ENCODE peak calls at places on chromosomes 1 and 21, in nine cellular contexts. K is cardiac muscle cell, E is heart right ventricle, H is pancreas, P is psoas muscle, A is kidney epithelial cell, B is PC-3, M is AG04449, U is cardiac fibroblast. J is an unnamed sample.

GRCh38 chr1:76835203-76835602 is 32.1 kb upstream of the ST6GALNAC5 start:
- DNase-seq in K (peak), E (no peak), H (no peak), P (no peak), A (peak), B (peak), M (no peak), U (no peak), J (peak)

GRCh38 chr1:212465311-212465710 is 32.6 kb downstream of the NENF start:
- DNase-seq in K (no peak), E (no peak), H (no peak), P (no peak), A (no peak), B (no peak), M (no peak), U (no peak), J (no peak)

GRCh38 chr1:4602536-4603316 is 51.7 kb upstream of the AJAP1 start:
- DNase-seq in K (no peak), E (no peak), H (no peak), P (no peak), A (no peak), B (no peak), M (no peak), U (no peak), J (no peak)

GRCh38 chr1:236916131-236916800 is 88.0 kb downstream of the MT1HL1 start:
- DNase-seq in K (no peak), E (no peak), H (no peak), P (no peak), A (no peak), B (no peak), M (no peak), U (peak), J (no peak)

GRCh38 chr1:164605254-164606091 is 46.5 kb downstream of the PBX1 start:
- DNase-seq in K (no peak), E (no peak), H (no peak), P (no peak), A (no peak), B (no peak), M (no peak), U (no peak), J (no peak)

GRCh38 chr1:21899972-21900371 is 37.1 kb downstream of the HSPG2 start:
- DNase-seq in K (peak), E (peak), H (no peak), P (no peak), A (no peak), B (no peak), M (no peak), U (peak), J (no peak)

GRCh38 chr1:2422523-2422922 is 10.2 kb upstream of the PEX10 start:
- DNase-seq in K (no peak), E (no peak), H (no peak), P (no peak), A (no peak), B (no peak), M (no peak), U (no peak), J (no peak)

GRCh38 chr1:169048043-169048442 is 58.4 kb upstream of the ATP1B1 start:
- DNase-seq in K (no peak), E (no peak), H (no peak), P (no peak), A (no peak), B (no peak), M (no peak), U (no peak), J (no peak)

GRCh38 chr1:111882986-111883560 is 106.4 kb downstream of the KCND3 start:
- DNase-seq in K (no peak), E (no peak), H (no peak), P (no peak), A (no peak), B (no peak), M (no peak), U (no peak), J (no peak)

GRCh38 chr1:170664283-170664827 is 424 bp downstream of the PRRX1 start:
- DNase-seq in K (no peak), E (peak), H (peak), P (peak), A (no peak), B (no peak), M (no peak), U (peak), J (no peak)

GRCh38 chr1:221192055-221192454 is 312.8 kb downstream of the HLX start:
- DNase-seq in K (no peak), E (no peak), H (no peak), P (no peak), A (no peak), B (no peak), M (no peak), U (no peak), J (no peak)

GRCh38 chr1:244214009-244214967 is 163.2 kb downstream of the ZBTB18 start:
- DNase-seq in K (peak), E (no peak), H (no peak), P (peak), A (peak), B (peak), M (peak), U (peak), J (peak)

GRCh38 chr21:41820384-41821080 is 53.7 kb upstream of the RIPK4 start:
- DNase-seq in K (no peak), E (no peak), H (no peak), P (no peak), A (no peak), B (no peak), M (no peak), U (no peak), J (no peak)

GRCh38 chr1:233514946-233515391 is 98.9 kb upstream of the KCNK1 start:
- DNase-seq in K (no peak), E (no peak), H (no peak), P (no peak), A (no peak), B (no peak), M (no peak), U (no peak), J (no peak)

GRCh38 chr1:172252296-172252695 is 168.2 kb upstream of the C1orf105 start:
- DNase-seq in K (no peak), E (no peak), H (no peak), P (no peak), A (no peak), B (no peak), M (no peak), U (peak), J (no peak)

GRCh38 chr1:226135059-226135651 is 51.4 kb downstream of the ACBD3 start:
- DNase-seq in K (peak), E (no peak), H (peak), P (no peak), A (no peak), B (no peak), M (no peak), U (peak), J (no peak)

GRCh38 chr21:15023782-15024181 is 41.0 kb downstream of the NRIP1 start:
- DNase-seq in K (no peak), E (no peak), H (no peak), P (no peak), A (no peak), B (no peak), M (no peak), U (no peak), J (no peak)

GRCh38 chr21:43273708-43274021 is 104.9 kb downstream of the CRYAA start:
- DNase-seq in K (no peak), E (no peak), H (no peak), P (peak), A (no peak), B (no peak), M (no peak), U (no peak), J (no peak)

GRCh38 chr1:206482611-206483010 is 12.3 kb downstream of the IKBKE start:
- DNase-seq in K (no peak), E (no peak), H (no peak), P (no peak), A (no peak), B (no peak), M (no peak), U (no peak), J (no peak)

GRCh38 chr1:227316941-227317540 is 1.3 kb downstream of the CDC42BPA start:
- DNase-seq in K (peak), E (no peak), H (no peak), P (no peak), A (no peak), B (peak), M (no peak), U (peak), J (no peak)

GRCh38 chr1:184027751-184028682 is 9.5 kb downstream of the COLGALT2 start:
- DNase-seq in K (peak), E (no peak), H (no peak), P (no peak), A (no peak), B (no peak), M (no peak), U (no peak), J (no peak)

GRCh38 chr21:46063227-46063626 is 34.7 kb upstream of the COL6A2 start:
- DNase-seq in K (no peak), E (no peak), H (no peak), P (no peak), A (no peak), B (no peak), M (no peak), U (peak), J (no peak)

GRCh38 chr1:31712041-31712440 is 8.2 kb upstream of the COL16A1 start:
- DNase-seq in K (peak), E (no peak), H (no peak), P (no peak), A (no peak), B (no peak), M (no peak), U (no peak), J (no peak)

GRCh38 chr1:109373051-109373593 is 24.6 kb downstream of the SORT1 start:
- DNase-seq in K (no peak), E (no peak), H (no peak), P (no peak), A (no peak), B (no peak), M (no peak), U (no peak), J (no peak)

GRCh38 chr1:17771014-17771413 is 15.9 kb downstream of the ACTL8 start:
- DNase-seq in K (no peak), E (no peak), H (no peak), P (no peak), A (no peak), B (no peak), M (no peak), U (no peak), J (no peak)

GRCh38 chr1:101288491-101288944 is 51.7 kb downstream of the S1PR1 start:
- DNase-seq in K (peak), E (peak), H (peak), P (peak), A (no peak), B (peak), M (peak), U (peak), J (peak)

GRCh38 chr1:169085911-169086310 is 20.6 kb upstream of the ATP1B1 start:
- DNase-seq in K (no peak), E (no peak), H (no peak), P (no peak), A (no peak), B (no peak), M (no peak), U (no peak), J (no peak)

GRCh38 chr1:41495171-41495948 is 10.9 kb upstream of the EDN2 start:
- DNase-seq in K (peak), E (no peak), H (no peak), P (no peak), A (no peak), B (peak), M (no peak), U (peak), J (no peak)

GRCh38 chr1:219039018-219039740 is 134.5 kb upstream of the LYPLAL1 start:
- DNase-seq in K (no peak), E (no peak), H (no peak), P (no peak), A (no peak), B (no peak), M (no peak), U (no peak), J (no peak)

GRCh38 chr1:216222302-216222701 is 200.9 kb downstream of the USH2A start:
- DNase-seq in K (no peak), E (no peak), H (no peak), P (no peak), A (no peak), B (no peak), M (no peak), U (no peak), J (no peak)

GRCh38 chr1:20956272-20956671 is 169.2 kb upstream of the HP1BP3 start:
- DNase-seq in K (no peak), E (no peak), H (no peak), P (no peak), A (no peak), B (no peak), M (no peak), U (peak), J (no peak)

DNA sequence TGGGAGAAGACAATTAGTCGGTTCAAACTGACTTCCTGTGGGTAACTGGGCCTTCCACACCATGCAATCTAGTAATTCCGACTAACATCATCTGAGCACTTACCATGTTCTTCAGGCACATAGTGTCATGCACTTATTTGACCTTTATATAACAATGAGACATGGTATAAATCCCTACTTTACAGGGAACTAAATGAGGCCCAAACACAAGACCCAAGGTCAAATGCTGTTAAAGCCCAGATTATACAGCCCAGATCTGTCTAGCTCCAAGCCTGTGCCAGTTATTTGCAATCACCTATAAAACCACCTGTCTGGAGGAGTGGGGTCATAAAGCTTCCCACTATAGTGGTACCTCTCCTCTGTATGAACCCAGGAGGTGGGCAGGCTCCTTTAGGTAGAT is 40.8 kb downstream of the JAK1 start:
- DNase-seq in K (no peak), E (no peak), H (no peak), P (no peak), A (no peak), B (no peak), M (no peak), U (no peak), J (no peak)
- H3K4me3 ChIP-seq in K (no peak), E (no peak), H (no peak), P (no peak), A (no peak), B (no peak), M (no peak), U (no peak), J (no peak)

DNA sequence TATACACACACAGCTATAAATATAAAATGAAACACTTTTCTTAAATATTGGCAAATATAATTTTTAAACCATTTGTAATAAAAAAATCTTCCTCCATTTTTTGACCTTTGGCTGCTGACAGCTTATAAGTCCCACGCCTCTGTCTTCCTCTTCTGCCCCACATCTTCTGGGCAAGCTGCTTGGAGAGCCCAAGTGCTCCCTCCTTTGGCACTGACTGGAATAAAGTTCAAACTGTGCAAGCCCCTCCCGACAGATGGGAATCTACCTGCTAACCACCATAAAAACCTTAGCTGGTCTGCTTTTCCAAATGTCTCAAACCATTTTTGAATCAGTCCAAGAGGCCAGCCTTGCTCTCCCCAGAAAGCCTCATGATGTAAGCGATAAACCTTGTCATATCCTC is 99.7 kb downstream of the SNX7 start:
- DNase-seq in K (no peak), E (no peak), H (no peak), P (no peak), A (no peak), B (peak), M (no peak), U (peak), J (no peak)
- TF ChIP-seq CTCF in K (no peak), E (no peak), H (no peak), P (no peak), A (no peak), B (peak), M (no peak), U (no peak), J (peak)

GRCh38 chr1:167333114-167333513 is 112.4 kb downstream of the POU2F1 start:
- DNase-seq in K (no peak), E (no peak), H (no peak), P (no peak), A (no peak), B (no peak), M (no peak), U (no peak), J (no peak)

GRCh38 chr1:167330601-167331293 is 110.1 kb downstream of the POU2F1 start:
- DNase-seq in K (no peak), E (no peak), H (no peak), P (no peak), A (no peak), B (no peak), M (no peak), U (no peak), J (no peak)

GRCh38 chr1:167333703-167334102 is 113.0 kb downstream of the POU2F1 start:
- DNase-seq in K (no peak), E (no peak), H (no peak), P (no peak), A (no peak), B (no peak), M (no peak), U (no peak), J (no peak)

GRCh38 chr1:167331650-167332049 is 111.0 kb downstream of the POU2F1 start:
- DNase-seq in K (no peak), E (no peak), H (no peak), P (no peak), A (no peak), B (no peak), M (no peak), U (no peak), J (no peak)

GRCh38 chr1:167332503-167332902 is 111.8 kb downstream of the POU2F1 start:
- DNase-seq in K (peak), E (no peak), H (no peak), P (no peak), A (no peak), B (peak), M (peak), U (peak), J (no peak)
- H3K4me3 ChIP-seq in K (no peak), E (no peak), H (no peak), P (no peak), A (no peak), B (no peak), M (no peak), U (no peak), J (no peak)

GRCh38 chr1:240824238-240824637 is 212.3 kb upstream of the GREM2 start:
- DNase-seq in K (no peak), E (no peak), H (no peak), P (no peak), A (no peak), B (no peak), M (no peak), U (no peak), J (no peak)
- TF ChIP-seq CTCF in K (no peak), E (no peak), H (no peak), P (no peak), A (no peak), B (peak), M (no peak), U (no peak), J (no peak)

GRCh38 chr1:185938396-185938795 is 204.2 kb downstream of the HMCN1 start:
- DNase-seq in K (peak), E (peak), H (no peak), P (no peak), A (no peak), B (peak), M (no peak), U (peak), J (no peak)
- H3K4me3 ChIP-seq in K (no peak), E (no peak), H (no peak), P (no peak), A (no peak), B (no peak), M (no peak), U (no peak), J (no peak)

GRCh38 chr1:150069923-150070322 is 2.3 kb downstream of the VPS45 start:
- DNase-seq in K (no peak), E (no peak), H (no peak), P (no peak), A (no peak), B (no peak), M (no peak), U (no peak), J (no peak)

GRCh38 chr1:150076066-150076465 is 8.5 kb downstream of the VPS45 start:
- DNase-seq in K (no peak), E (no peak), H (no peak), P (no peak), A (no peak), B (no peak), M (no peak), U (no peak), J (no peak)

GRCh38 chr1:150073516-150073915 is 5.9 kb downstream of the VPS45 start:
- DNase-seq in K (no peak), E (no peak), H (no peak), P (no peak), A (no peak), B (no peak), M (no peak), U (no peak), J (no peak)

GRCh38 chr1:150076985-150077384 is 9.4 kb downstream of the VPS45 start:
- DNase-seq in K (no peak), E (no peak), H (no peak), P (no peak), A (no peak), B (no peak), M (no peak), U (no peak), J (no peak)

GRCh38 chr1:150072959-150073358 is 5.4 kb downstream of the VPS45 start:
- DNase-seq in K (peak), E (no peak), H (no peak), P (no peak), A (no peak), B (peak), M (no peak), U (peak), J (no peak)
- TF ChIP-seq CTCF in K (peak), E (peak), H (no peak), P (peak), A (no peak), B (peak), M (no peak), U (peak), J (peak)

J was measured in epithelial cell of proximal tubule.